ENCODE peak calls at places on chromosomes 7 and 10, in seven cellular contexts. One of them, this sample, is unnamed.

GRCh38 chr10:111578076-111578475 is 501.2 kb downstream of the ADRA2A start:
- DNase-seq in transverse colon: no peak
- DNase-seq in cardiac muscle cell: no peak
- DNase-seq in uterus: no peak
- DNase-seq in heart right ventricle: no peak
- DNase-seq in adrenal gland: peak; percentile 18
- DNase-seq in CD8-positive, alpha-beta T cell: no peak
- DNase-seq in this sample: no peak

GRCh38 chr10:72309290-72310240 is 35.8 kb downstream of the DDIT4 start:
- DNase-seq in uterus: no peak
- DNase-seq in cardiac muscle cell: peak; percentile 85
- DNase-seq in transverse colon: peak; percentile 74
- DNase-seq in adrenal gland: no peak
- DNase-seq in CD8-positive, alpha-beta T cell: no peak
- DNase-seq in heart right ventricle: no peak
- DNase-seq in this sample: no peak

GRCh38 chr10:129865413-129865812 is 98.7 kb downstream of the EBF3 start:
- DNase-seq in uterus: no peak
- DNase-seq in adrenal gland: no peak
- DNase-seq in cardiac muscle cell: no peak
- DNase-seq in CD8-positive, alpha-beta T cell: no peak
- DNase-seq in transverse colon: no peak
- DNase-seq in heart right ventricle: no peak
- DNase-seq in this sample: no peak

GRCh38 chr7:100602889-100603696 is 930 bp downstream of the PCOLCE start:
- DNase-seq in uterus: peak; percentile 92
- DNase-seq in cardiac muscle cell: peak; percentile 90
- DNase-seq in CD8-positive, alpha-beta T cell: no peak
- DNase-seq in transverse colon: peak; percentile 59
- DNase-seq in adrenal gland: peak; percentile 56
- DNase-seq in heart right ventricle: peak; percentile 72
- DNase-seq in this sample: no peak

GRCh38 chr7:20330797-20331230 is at the start of gene ITGB8:
- DNase-seq in adrenal gland: peak; percentile 35
- DNase-seq in heart right ventricle: no peak
- DNase-seq in transverse colon: no peak
- DNase-seq in uterus: no peak
- DNase-seq in cardiac muscle cell: no peak
- DNase-seq in CD8-positive, alpha-beta T cell: no peak
- DNase-seq in this sample: peak; percentile 28

GRCh38 chr7:130721486-130722277 is 12.3 kb downstream of the KLF14 start:
- DNase-seq in heart right ventricle: peak; percentile 82
- DNase-seq in adrenal gland: peak; percentile 86
- DNase-seq in cardiac muscle cell: peak; percentile 89
- DNase-seq in transverse colon: peak; percentile 55
- DNase-seq in CD8-positive, alpha-beta T cell: peak; percentile 49
- DNase-seq in uterus: peak; percentile 67
- DNase-seq in this sample: peak; percentile 81

GRCh38 chr10:124155781-124156401 is 62.5 kb upstream of the CHST15 start:
- DNase-seq in CD8-positive, alpha-beta T cell: no peak
- DNase-seq in transverse colon: no peak
- DNase-seq in cardiac muscle cell: peak; percentile 90
- DNase-seq in adrenal gland: peak; percentile 45
- DNase-seq in uterus: no peak
- DNase-seq in heart right ventricle: peak; percentile 42
- DNase-seq in this sample: no peak

GRCh38 chr10:79239275-79239779 is 107.9 kb upstream of the PPIF start:
- DNase-seq in transverse colon: no peak
- DNase-seq in heart right ventricle: no peak
- DNase-seq in uterus: no peak
- DNase-seq in CD8-positive, alpha-beta T cell: no peak
- DNase-seq in cardiac muscle cell: no peak
- DNase-seq in adrenal gland: peak; percentile 78
- DNase-seq in this sample: no peak

GRCh38 chr7:91940171-91940570 is 491 bp upstream of the AKAP9 start:
- DNase-seq in cardiac muscle cell: peak; percentile 34
- DNase-seq in CD8-positive, alpha-beta T cell: peak; percentile 54
- DNase-seq in transverse colon: peak; percentile 19
- DNase-seq in adrenal gland: no peak
- DNase-seq in heart right ventricle: peak; percentile 45
- DNase-seq in uterus: peak; percentile 38
- DNase-seq in this sample: peak; percentile 35

GRCh38 chr10:122154733-122155366 is 116.2 kb upstream of the BTBD16 start:
- DNase-seq in cardiac muscle cell: peak; percentile 46
- DNase-seq in heart right ventricle: peak; percentile 60
- DNase-seq in uterus: peak; percentile 43
- DNase-seq in transverse colon: no peak
- DNase-seq in CD8-positive, alpha-beta T cell: no peak
- DNase-seq in adrenal gland: no peak
- DNase-seq in this sample: no peak

GRCh38 chr7:128829391-128830166 is 627 bp upstream of the FLNC start:
- DNase-seq in heart right ventricle: peak; percentile 61
- DNase-seq in transverse colon: no peak
- DNase-seq in cardiac muscle cell: peak; percentile 46
- DNase-seq in CD8-positive, alpha-beta T cell: no peak
- DNase-seq in adrenal gland: no peak
- DNase-seq in uterus: peak; percentile 68
- DNase-seq in this sample: no peak

GRCh38 chr7:55484241-55484640 is 88.1 kb downstream of the VOPP1 start:
- DNase-seq in CD8-positive, alpha-beta T cell: peak; percentile 23
- DNase-seq in transverse colon: no peak
- DNase-seq in adrenal gland: no peak
- DNase-seq in uterus: no peak
- DNase-seq in heart right ventricle: no peak
- DNase-seq in cardiac muscle cell: no peak
- DNase-seq in this sample: peak; percentile 48

GRCh38 chr7:2164156-2164555 is 68.6 kb downstream of the MAD1L1 start:
- DNase-seq in cardiac muscle cell: no peak
- DNase-seq in adrenal gland: peak; percentile 3
- DNase-seq in CD8-positive, alpha-beta T cell: no peak
- DNase-seq in uterus: no peak
- DNase-seq in heart right ventricle: no peak
- DNase-seq in transverse colon: no peak
- DNase-seq in this sample: no peak

GRCh38 chr10:101008823-101009423 is 9.3 kb downstream of the LZTS2 start:
- DNase-seq in transverse colon: no peak
- DNase-seq in CD8-positive, alpha-beta T cell: no peak
- DNase-seq in heart right ventricle: no peak
- DNase-seq in cardiac muscle cell: no peak
- DNase-seq in uterus: no peak
- DNase-seq in adrenal gland: no peak
- DNase-seq in this sample: no peak

GRCh38 chr7:209846-210245 is 17.5 kb downstream of the FAM20C start:
- DNase-seq in cardiac muscle cell: no peak
- DNase-seq in CD8-positive, alpha-beta T cell: no peak
- DNase-seq in uterus: no peak
- DNase-seq in transverse colon: no peak
- DNase-seq in heart right ventricle: no peak
- DNase-seq in adrenal gland: no peak
- DNase-seq in this sample: no peak

GRCh38 chr10:11930342-11930978 is 107.3 kb downstream of the PROSER2 start:
- DNase-seq in adrenal gland: no peak
- DNase-seq in CD8-positive, alpha-beta T cell: no peak
- DNase-seq in uterus: no peak
- DNase-seq in transverse colon: no peak
- DNase-seq in heart right ventricle: no peak
- DNase-seq in cardiac muscle cell: peak; percentile 39
- DNase-seq in this sample: no peak

GRCh38 chr7:100064162-100064561 is 14.6 kb downstream of the ZSCAN21 start:
- DNase-seq in uterus: no peak
- DNase-seq in heart right ventricle: no peak
- DNase-seq in CD8-positive, alpha-beta T cell: no peak
- DNase-seq in transverse colon: no peak
- DNase-seq in cardiac muscle cell: no peak
- DNase-seq in adrenal gland: no peak
- DNase-seq in this sample: no peak

GRCh38 chr7:10939237-10939910 is 34.3 kb upstream of the PHF14 start:
- DNase-seq in heart right ventricle: no peak
- DNase-seq in uterus: no peak
- DNase-seq in CD8-positive, alpha-beta T cell: peak; percentile 52
- DNase-seq in adrenal gland: no peak
- DNase-seq in transverse colon: peak; percentile 9
- DNase-seq in cardiac muscle cell: peak; percentile 17
- DNase-seq in this sample: no peak

GRCh38 chr10:75115137-75115536 is 3.7 kb downstream of the SAMD8 start:
- DNase-seq in uterus: no peak
- DNase-seq in transverse colon: no peak
- DNase-seq in adrenal gland: no peak
- DNase-seq in heart right ventricle: no peak
- DNase-seq in cardiac muscle cell: peak; percentile 67
- DNase-seq in CD8-positive, alpha-beta T cell: no peak
- DNase-seq in this sample: no peak

GRCh38 chr10:124079864-124080263 is 13.5 kb downstream of the CHST15 start:
- DNase-seq in uterus: no peak
- DNase-seq in cardiac muscle cell: no peak
- DNase-seq in transverse colon: peak; percentile 48
- DNase-seq in heart right ventricle: no peak
- DNase-seq in CD8-positive, alpha-beta T cell: no peak
- DNase-seq in adrenal gland: no peak
- DNase-seq in this sample: no peak

GRCh38 chr7:151309306-151309705 is 32.3 kb upstream of the NUB1 start:
- DNase-seq in cardiac muscle cell: peak; percentile 74
- DNase-seq in CD8-positive, alpha-beta T cell: peak; percentile 36
- DNase-seq in heart right ventricle: no peak
- DNase-seq in transverse colon: no peak
- DNase-seq in adrenal gland: no peak
- DNase-seq in uterus: no peak
- DNase-seq in this sample: no peak

GRCh38 chr7:151312831-151313809 is 28.5 kb upstream of the NUB1 start:
- DNase-seq in heart right ventricle: no peak
- DNase-seq in transverse colon: no peak
- DNase-seq in adrenal gland: no peak
- DNase-seq in CD8-positive, alpha-beta T cell: no peak
- DNase-seq in uterus: no peak
- DNase-seq in cardiac muscle cell: no peak
- DNase-seq in this sample: no peak

GRCh38 chr7:151310578-151310977 is 31.0 kb upstream of the NUB1 start:
- DNase-seq in adrenal gland: no peak
- DNase-seq in CD8-positive, alpha-beta T cell: no peak
- DNase-seq in transverse colon: no peak
- DNase-seq in heart right ventricle: no peak
- DNase-seq in uterus: no peak
- DNase-seq in cardiac muscle cell: peak; percentile 39
- DNase-seq in this sample: no peak

GRCh38 chr7:151312356-151312755 is 29.3 kb upstream of the NUB1 start:
- DNase-seq in transverse colon: no peak
- DNase-seq in uterus: no peak
- DNase-seq in heart right ventricle: no peak
- DNase-seq in cardiac muscle cell: no peak
- DNase-seq in CD8-positive, alpha-beta T cell: no peak
- DNase-seq in adrenal gland: no peak
- DNase-seq in this sample: no peak

GRCh38 chr7:151311294-151311864 is 30.2 kb upstream of the NUB1 start:
- DNase-seq in transverse colon: no peak
- DNase-seq in uterus: no peak
- DNase-seq in heart right ventricle: no peak
- DNase-seq in adrenal gland: no peak
- DNase-seq in cardiac muscle cell: no peak
- DNase-seq in CD8-positive, alpha-beta T cell: no peak
- DNase-seq in this sample: peak; percentile 46
- TF ChIP-seq CTCF in transverse colon: no peak
- TF ChIP-seq CTCF in uterus: no peak
- TF ChIP-seq CTCF in heart right ventricle: no peak
- TF ChIP-seq CTCF in adrenal gland: no peak
- TF ChIP-seq CTCF in cardiac muscle cell: no peak
- TF ChIP-seq CTCF in CD8-positive, alpha-beta T cell: no peak
- TF ChIP-seq CTCF in this sample: peak; percentile 53

GRCh38 chr10:80436459-80437098 is 17.5 kb upstream of the TSPAN14 start:
- DNase-seq in CD8-positive, alpha-beta T cell: no peak
- DNase-seq in uterus: no peak
- DNase-seq in cardiac muscle cell: no peak
- DNase-seq in transverse colon: no peak
- DNase-seq in heart right ventricle: no peak
- DNase-seq in adrenal gland: no peak
- DNase-seq in this sample: no peak
- H3K27ac ChIP-seq in CD8-positive, alpha-beta T cell: no peak overlapping the region
- H3K27ac ChIP-seq in uterus: no peak overlapping the region
- H3K27ac ChIP-seq in cardiac muscle cell: peak overlapping the region; percentile 43
- H3K27ac ChIP-seq in transverse colon: no peak overlapping the region
- H3K27ac ChIP-seq in heart right ventricle: no peak overlapping the region
- H3K27ac ChIP-seq in adrenal gland: no peak overlapping the region
- H3K27ac ChIP-seq in this sample: no peak overlapping the region

GRCh38 chr7:102155821-102156441 is 130.7 kb upstream of the SH2B2 start:
- DNase-seq in CD8-positive, alpha-beta T cell: no peak
- DNase-seq in cardiac muscle cell: no peak
- DNase-seq in uterus: no peak
- DNase-seq in heart right ventricle: no peak
- DNase-seq in adrenal gland: peak; percentile 43
- DNase-seq in transverse colon: no peak
- DNase-seq in this sample: no peak

GRCh38 chr7:102154425-102154824 is 132.2 kb upstream of the SH2B2 start:
- DNase-seq in uterus: no peak
- DNase-seq in cardiac muscle cell: no peak
- DNase-seq in adrenal gland: no peak
- DNase-seq in CD8-positive, alpha-beta T cell: no peak
- DNase-seq in heart right ventricle: no peak
- DNase-seq in transverse colon: no peak
- DNase-seq in this sample: no peak

GRCh38 chr7:102152672-102153585 is 133.7 kb upstream of the SH2B2 start:
- DNase-seq in transverse colon: no peak
- DNase-seq in uterus: peak; percentile 36
- DNase-seq in CD8-positive, alpha-beta T cell: no peak
- DNase-seq in cardiac muscle cell: peak; percentile 86
- DNase-seq in adrenal gland: no peak
- DNase-seq in heart right ventricle: peak; percentile 48
- DNase-seq in this sample: no peak

GRCh38 chr7:102156867-102157266 is 129.8 kb upstream of the SH2B2 start:
- DNase-seq in transverse colon: no peak
- DNase-seq in cardiac muscle cell: no peak
- DNase-seq in heart right ventricle: no peak
- DNase-seq in uterus: no peak
- DNase-seq in adrenal gland: no peak
- DNase-seq in CD8-positive, alpha-beta T cell: no peak
- DNase-seq in this sample: no peak

DNA sequence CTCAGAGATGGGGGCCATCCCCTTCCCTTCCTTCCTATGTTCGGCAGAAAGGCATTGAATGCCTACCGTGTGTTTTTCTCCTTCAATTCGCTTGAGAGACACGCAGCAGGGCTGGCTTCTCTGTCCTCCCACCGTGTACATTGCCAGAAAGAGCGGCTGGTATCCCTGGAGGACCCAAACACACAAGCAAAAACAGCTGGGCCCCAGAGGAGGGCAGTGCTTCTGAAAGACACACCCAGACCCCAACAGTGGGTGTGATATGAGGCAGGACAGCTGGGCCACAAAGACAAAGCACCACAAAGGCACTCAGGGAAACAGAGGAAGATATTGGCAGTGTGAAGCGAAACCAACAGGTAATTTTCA is 133.1 kb upstream of the SH2B2 start:
- DNase-seq in uterus: no peak
- DNase-seq in heart right ventricle: peak; percentile 11
- DNase-seq in adrenal gland: no peak
- DNase-seq in CD8-positive, alpha-beta T cell: no peak
- DNase-seq in cardiac muscle cell: no peak
- DNase-seq in transverse colon: no peak
- DNase-seq in this sample: no peak
- H3K36me3 ChIP-seq in uterus: no peaks in the 10 kb centered on the region
- H3K36me3 ChIP-seq in heart right ventricle: peaks cover 4% of the 10 kb centered on the region
- H3K36me3 ChIP-seq in adrenal gland: no peaks in the 10 kb centered on the region
- H3K36me3 ChIP-seq in CD8-positive, alpha-beta T cell: no peaks in the 10 kb centered on the region
- H3K36me3 ChIP-seq in cardiac muscle cell: peaks cover 2% of the 10 kb centered on the region
- H3K36me3 ChIP-seq in transverse colon: no peaks in the 10 kb centered on the region
- H3K36me3 ChIP-seq in this sample: no peaks in the 10 kb centered on the region

GRCh38 chr10:49330127-49330665 is 31.2 kb downstream of the C10orf71 start:
- DNase-seq in uterus: no peak
- DNase-seq in adrenal gland: no peak
- DNase-seq in cardiac muscle cell: no peak
- DNase-seq in transverse colon: no peak
- DNase-seq in heart right ventricle: no peak
- DNase-seq in CD8-positive, alpha-beta T cell: no peak
- DNase-seq in this sample: no peak
- TF ChIP-seq CTCF in uterus: no peak
- TF ChIP-seq CTCF in adrenal gland: no peak
- TF ChIP-seq CTCF in cardiac muscle cell: no peak
- TF ChIP-seq CTCF in transverse colon: no peak
- TF ChIP-seq CTCF in heart right ventricle: no peak
- TF ChIP-seq CTCF in CD8-positive, alpha-beta T cell: no peak
- TF ChIP-seq CTCF in this sample: no peak